ENCODE peak calls at places on chromosomes 3 and 15, in six cellular contexts. One of them, this sample, is unnamed.

GRCh38 chr3:138348107-138348949 is at the start of gene MRAS:
- DNase-seq in foreskin keratinocyte: no peak
- DNase-seq in glutamatergic neuron: peak
- DNase-seq in stimulated activated CD8-positive, alpha-beta memory T cell treated with anti-CD3 and anti-CD28 coated beads, Interleukin-7, amount 100 ng/mL, for 1 hour: no peak
- DNase-seq in activated CD4-positive, alpha-beta T cell treated with anti-CD3 and anti-CD28 coated beads, Interleukin-2, amount 50 U/mL, for 1 hour: peak
- DNase-seq in fibroblast of lung: peak
- DNase-seq in this sample: peak

GRCh38 chr3:45596290-45596791 is 1.8 kb downstream of the LIMD1 start:
- DNase-seq in foreskin keratinocyte: no peak
- DNase-seq in stimulated activated CD8-positive, alpha-beta memory T cell treated with anti-CD3 and anti-CD28 coated beads, Interleukin-7, amount 100 ng/mL, for 1 hour: no peak
- DNase-seq in fibroblast of lung: no peak
- DNase-seq in activated CD4-positive, alpha-beta T cell treated with anti-CD3 and anti-CD28 coated beads, Interleukin-2, amount 50 U/mL, for 1 hour: no peak
- DNase-seq in glutamatergic neuron: no peak
- DNase-seq in this sample: no peak

GRCh38 chr3:190709351-190709773 is 153.1 kb downstream of the GMNC start:
- DNase-seq in glutamatergic neuron: no peak
- DNase-seq in stimulated activated CD8-positive, alpha-beta memory T cell treated with anti-CD3 and anti-CD28 coated beads, Interleukin-7, amount 100 ng/mL, for 1 hour: no peak
- DNase-seq in foreskin keratinocyte: no peak
- DNase-seq in fibroblast of lung: peak
- DNase-seq in activated CD4-positive, alpha-beta T cell treated with anti-CD3 and anti-CD28 coated beads, Interleukin-2, amount 50 U/mL, for 1 hour: no peak
- DNase-seq in this sample: no peak

GRCh38 chr3:85821130-85821756 is 862.5 kb downstream of the CADM2 start:
- DNase-seq in fibroblast of lung: peak
- DNase-seq in stimulated activated CD8-positive, alpha-beta memory T cell treated with anti-CD3 and anti-CD28 coated beads, Interleukin-7, amount 100 ng/mL, for 1 hour: no peak
- DNase-seq in foreskin keratinocyte: no peak
- DNase-seq in activated CD4-positive, alpha-beta T cell treated with anti-CD3 and anti-CD28 coated beads, Interleukin-2, amount 50 U/mL, for 1 hour: no peak
- DNase-seq in glutamatergic neuron: peak
- DNase-seq in this sample: no peak

GRCh38 chr15:64282701-64283100 is 73.3 kb downstream of the CSNK1G1 start:
- DNase-seq in activated CD4-positive, alpha-beta T cell treated with anti-CD3 and anti-CD28 coated beads, Interleukin-2, amount 50 U/mL, for 1 hour: no peak
- DNase-seq in stimulated activated CD8-positive, alpha-beta memory T cell treated with anti-CD3 and anti-CD28 coated beads, Interleukin-7, amount 100 ng/mL, for 1 hour: no peak
- DNase-seq in foreskin keratinocyte: no peak
- DNase-seq in fibroblast of lung: no peak
- DNase-seq in glutamatergic neuron: no peak
- DNase-seq in this sample: no peak

GRCh38 chr3:129966876-129967275 is 7.6 kb upstream of the TRH start:
- DNase-seq in foreskin keratinocyte: no peak
- DNase-seq in stimulated activated CD8-positive, alpha-beta memory T cell treated with anti-CD3 and anti-CD28 coated beads, Interleukin-7, amount 100 ng/mL, for 1 hour: no peak
- DNase-seq in glutamatergic neuron: no peak
- DNase-seq in activated CD4-positive, alpha-beta T cell treated with anti-CD3 and anti-CD28 coated beads, Interleukin-2, amount 50 U/mL, for 1 hour: no peak
- DNase-seq in fibroblast of lung: no peak
- DNase-seq in this sample: no peak

GRCh38 chr3:52242039-52242438 is 3.1 kb upstream of the TWF2 start:
- DNase-seq in fibroblast of lung: no peak
- DNase-seq in foreskin keratinocyte: no peak
- DNase-seq in activated CD4-positive, alpha-beta T cell treated with anti-CD3 and anti-CD28 coated beads, Interleukin-2, amount 50 U/mL, for 1 hour: no peak
- DNase-seq in glutamatergic neuron: no peak
- DNase-seq in stimulated activated CD8-positive, alpha-beta memory T cell treated with anti-CD3 and anti-CD28 coated beads, Interleukin-7, amount 100 ng/mL, for 1 hour: no peak
- DNase-seq in this sample: no peak

GRCh38 chr15:25061808-25062550 is 107.2 kb downstream of the SNRPN start:
- DNase-seq in activated CD4-positive, alpha-beta T cell treated with anti-CD3 and anti-CD28 coated beads, Interleukin-2, amount 50 U/mL, for 1 hour: no peak
- DNase-seq in stimulated activated CD8-positive, alpha-beta memory T cell treated with anti-CD3 and anti-CD28 coated beads, Interleukin-7, amount 100 ng/mL, for 1 hour: no peak
- DNase-seq in glutamatergic neuron: no peak
- DNase-seq in foreskin keratinocyte: no peak
- DNase-seq in fibroblast of lung: no peak
- DNase-seq in this sample: no peak

GRCh38 chr15:78361956-78362506 is 21.9 kb downstream of the CRABP1 start:
- DNase-seq in glutamatergic neuron: no peak
- DNase-seq in activated CD4-positive, alpha-beta T cell treated with anti-CD3 and anti-CD28 coated beads, Interleukin-2, amount 50 U/mL, for 1 hour: no peak
- DNase-seq in fibroblast of lung: no peak
- DNase-seq in foreskin keratinocyte: no peak
- DNase-seq in stimulated activated CD8-positive, alpha-beta memory T cell treated with anti-CD3 and anti-CD28 coated beads, Interleukin-7, amount 100 ng/mL, for 1 hour: no peak
- DNase-seq in this sample: no peak

GRCh38 chr3:194079702-194080172 is 56.2 kb upstream of the HES1 start:
- DNase-seq in glutamatergic neuron: no peak
- DNase-seq in stimulated activated CD8-positive, alpha-beta memory T cell treated with anti-CD3 and anti-CD28 coated beads, Interleukin-7, amount 100 ng/mL, for 1 hour: no peak
- DNase-seq in activated CD4-positive, alpha-beta T cell treated with anti-CD3 and anti-CD28 coated beads, Interleukin-2, amount 50 U/mL, for 1 hour: no peak
- DNase-seq in fibroblast of lung: no peak
- DNase-seq in foreskin keratinocyte: no peak
- DNase-seq in this sample: no peak

GRCh38 chr15:62977952-62978811 is 64.4 kb upstream of the TPM1 start:
- DNase-seq in stimulated activated CD8-positive, alpha-beta memory T cell treated with anti-CD3 and anti-CD28 coated beads, Interleukin-7, amount 100 ng/mL, for 1 hour: no peak
- DNase-seq in activated CD4-positive, alpha-beta T cell treated with anti-CD3 and anti-CD28 coated beads, Interleukin-2, amount 50 U/mL, for 1 hour: no peak
- DNase-seq in glutamatergic neuron: no peak
- DNase-seq in foreskin keratinocyte: no peak
- DNase-seq in fibroblast of lung: no peak
- DNase-seq in this sample: peak

GRCh38 chr3:73653877-73654276 is 29.1 kb upstream of the PDZRN3 start:
- DNase-seq in fibroblast of lung: peak
- DNase-seq in activated CD4-positive, alpha-beta T cell treated with anti-CD3 and anti-CD28 coated beads, Interleukin-2, amount 50 U/mL, for 1 hour: no peak
- DNase-seq in glutamatergic neuron: no peak
- DNase-seq in stimulated activated CD8-positive, alpha-beta memory T cell treated with anti-CD3 and anti-CD28 coated beads, Interleukin-7, amount 100 ng/mL, for 1 hour: no peak
- DNase-seq in foreskin keratinocyte: no peak
- DNase-seq in this sample: no peak

GRCh38 chr3:154956815-154957214 is 123.3 kb upstream of the MME start:
- DNase-seq in foreskin keratinocyte: no peak
- DNase-seq in activated CD4-positive, alpha-beta T cell treated with anti-CD3 and anti-CD28 coated beads, Interleukin-2, amount 50 U/mL, for 1 hour: no peak
- DNase-seq in fibroblast of lung: no peak
- DNase-seq in stimulated activated CD8-positive, alpha-beta memory T cell treated with anti-CD3 and anti-CD28 coated beads, Interleukin-7, amount 100 ng/mL, for 1 hour: no peak
- DNase-seq in glutamatergic neuron: no peak
- DNase-seq in this sample: no peak

GRCh38 chr3:195173696-195174095 is 97.3 kb downstream of the XXYLT1 start:
- DNase-seq in foreskin keratinocyte: no peak
- DNase-seq in glutamatergic neuron: no peak
- DNase-seq in activated CD4-positive, alpha-beta T cell treated with anti-CD3 and anti-CD28 coated beads, Interleukin-2, amount 50 U/mL, for 1 hour: no peak
- DNase-seq in fibroblast of lung: no peak
- DNase-seq in stimulated activated CD8-positive, alpha-beta memory T cell treated with anti-CD3 and anti-CD28 coated beads, Interleukin-7, amount 100 ng/mL, for 1 hour: no peak
- DNase-seq in this sample: no peak

GRCh38 chr3:36906504-36907149 is 38.2 kb downstream of the TRANK1 start:
- DNase-seq in foreskin keratinocyte: no peak
- DNase-seq in glutamatergic neuron: no peak
- DNase-seq in fibroblast of lung: peak
- DNase-seq in activated CD4-positive, alpha-beta T cell treated with anti-CD3 and anti-CD28 coated beads, Interleukin-2, amount 50 U/mL, for 1 hour: no peak
- DNase-seq in stimulated activated CD8-positive, alpha-beta memory T cell treated with anti-CD3 and anti-CD28 coated beads, Interleukin-7, amount 100 ng/mL, for 1 hour: no peak
- DNase-seq in this sample: no peak

GRCh38 chr15:52220896-52221660 is 29.9 kb upstream of the GNB5 start:
- DNase-seq in activated CD4-positive, alpha-beta T cell treated with anti-CD3 and anti-CD28 coated beads, Interleukin-2, amount 50 U/mL, for 1 hour: no peak
- DNase-seq in foreskin keratinocyte: no peak
- DNase-seq in fibroblast of lung: no peak
- DNase-seq in stimulated activated CD8-positive, alpha-beta memory T cell treated with anti-CD3 and anti-CD28 coated beads, Interleukin-7, amount 100 ng/mL, for 1 hour: no peak
- DNase-seq in glutamatergic neuron: no peak
- DNase-seq in this sample: no peak

GRCh38 chr3:53109190-53109589 is 21.0 kb downstream of the RFT1 start:
- DNase-seq in activated CD4-positive, alpha-beta T cell treated with anti-CD3 and anti-CD28 coated beads, Interleukin-2, amount 50 U/mL, for 1 hour: no peak
- DNase-seq in stimulated activated CD8-positive, alpha-beta memory T cell treated with anti-CD3 and anti-CD28 coated beads, Interleukin-7, amount 100 ng/mL, for 1 hour: no peak
- DNase-seq in fibroblast of lung: no peak
- DNase-seq in glutamatergic neuron: no peak
- DNase-seq in foreskin keratinocyte: peak
- DNase-seq in this sample: peak

GRCh38 chr3:6985848-6986247 is 124.9 kb downstream of the GRM7 start:
- DNase-seq in fibroblast of lung: no peak
- DNase-seq in foreskin keratinocyte: no peak
- DNase-seq in glutamatergic neuron: no peak
- DNase-seq in activated CD4-positive, alpha-beta T cell treated with anti-CD3 and anti-CD28 coated beads, Interleukin-2, amount 50 U/mL, for 1 hour: no peak
- DNase-seq in stimulated activated CD8-positive, alpha-beta memory T cell treated with anti-CD3 and anti-CD28 coated beads, Interleukin-7, amount 100 ng/mL, for 1 hour: no peak
- DNase-seq in this sample: no peak

GRCh38 chr15:98358971-98359370 is 289.4 kb upstream of the IGF1R start:
- DNase-seq in glutamatergic neuron: no peak
- DNase-seq in fibroblast of lung: no peak
- DNase-seq in foreskin keratinocyte: no peak
- DNase-seq in stimulated activated CD8-positive, alpha-beta memory T cell treated with anti-CD3 and anti-CD28 coated beads, Interleukin-7, amount 100 ng/mL, for 1 hour: no peak
- DNase-seq in activated CD4-positive, alpha-beta T cell treated with anti-CD3 and anti-CD28 coated beads, Interleukin-2, amount 50 U/mL, for 1 hour: no peak
- DNase-seq in this sample: no peak

GRCh38 chr3:123803521-123803920 is 80.6 kb downstream of the MYLK start:
- DNase-seq in glutamatergic neuron: no peak
- DNase-seq in foreskin keratinocyte: no peak
- DNase-seq in activated CD4-positive, alpha-beta T cell treated with anti-CD3 and anti-CD28 coated beads, Interleukin-2, amount 50 U/mL, for 1 hour: no peak
- DNase-seq in fibroblast of lung: no peak
- DNase-seq in stimulated activated CD8-positive, alpha-beta memory T cell treated with anti-CD3 and anti-CD28 coated beads, Interleukin-7, amount 100 ng/mL, for 1 hour: no peak
- DNase-seq in this sample: no peak

GRCh38 chr3:71977525-71977924 is 192.6 kb upstream of the PROK2 start:
- DNase-seq in activated CD4-positive, alpha-beta T cell treated with anti-CD3 and anti-CD28 coated beads, Interleukin-2, amount 50 U/mL, for 1 hour: no peak
- DNase-seq in glutamatergic neuron: no peak
- DNase-seq in stimulated activated CD8-positive, alpha-beta memory T cell treated with anti-CD3 and anti-CD28 coated beads, Interleukin-7, amount 100 ng/mL, for 1 hour: no peak
- DNase-seq in fibroblast of lung: no peak
- DNase-seq in foreskin keratinocyte: no peak
- DNase-seq in this sample: no peak

GRCh38 chr15:67117356-67117755 is 52.0 kb downstream of the SMAD3 start:
- DNase-seq in glutamatergic neuron: no peak
- DNase-seq in fibroblast of lung: peak
- DNase-seq in stimulated activated CD8-positive, alpha-beta memory T cell treated with anti-CD3 and anti-CD28 coated beads, Interleukin-7, amount 100 ng/mL, for 1 hour: no peak
- DNase-seq in activated CD4-positive, alpha-beta T cell treated with anti-CD3 and anti-CD28 coated beads, Interleukin-2, amount 50 U/mL, for 1 hour: no peak
- DNase-seq in foreskin keratinocyte: no peak
- DNase-seq in this sample: no peak

GRCh38 chr3:72255736-72256559 is 471.0 kb upstream of the PROK2 start:
- DNase-seq in activated CD4-positive, alpha-beta T cell treated with anti-CD3 and anti-CD28 coated beads, Interleukin-2, amount 50 U/mL, for 1 hour: peak
- DNase-seq in glutamatergic neuron: no peak
- DNase-seq in fibroblast of lung: peak
- DNase-seq in stimulated activated CD8-positive, alpha-beta memory T cell treated with anti-CD3 and anti-CD28 coated beads, Interleukin-7, amount 100 ng/mL, for 1 hour: no peak
- DNase-seq in foreskin keratinocyte: peak
- DNase-seq in this sample: no peak

GRCh38 chr15:63313866-63314265 is 36.5 kb downstream of the APH1B start:
- DNase-seq in activated CD4-positive, alpha-beta T cell treated with anti-CD3 and anti-CD28 coated beads, Interleukin-2, amount 50 U/mL, for 1 hour: no peak
- DNase-seq in glutamatergic neuron: no peak
- DNase-seq in stimulated activated CD8-positive, alpha-beta memory T cell treated with anti-CD3 and anti-CD28 coated beads, Interleukin-7, amount 100 ng/mL, for 1 hour: no peak
- DNase-seq in foreskin keratinocyte: no peak
- DNase-seq in fibroblast of lung: no peak
- DNase-seq in this sample: no peak

GRCh38 chr15:41205315-41205714 is 25.2 kb downstream of the EXD1 start:
- DNase-seq in stimulated activated CD8-positive, alpha-beta memory T cell treated with anti-CD3 and anti-CD28 coated beads, Interleukin-7, amount 100 ng/mL, for 1 hour: no peak
- DNase-seq in activated CD4-positive, alpha-beta T cell treated with anti-CD3 and anti-CD28 coated beads, Interleukin-2, amount 50 U/mL, for 1 hour: no peak
- DNase-seq in foreskin keratinocyte: no peak
- DNase-seq in fibroblast of lung: no peak
- DNase-seq in glutamatergic neuron: no peak
- DNase-seq in this sample: no peak

GRCh38 chr3:195806211-195806915 is 5.4 kb downstream of the MUC4 start:
- DNase-seq in glutamatergic neuron: no peak
- DNase-seq in foreskin keratinocyte: no peak
- DNase-seq in stimulated activated CD8-positive, alpha-beta memory T cell treated with anti-CD3 and anti-CD28 coated beads, Interleukin-7, amount 100 ng/mL, for 1 hour: no peak
- DNase-seq in fibroblast of lung: no peak
- DNase-seq in activated CD4-positive, alpha-beta T cell treated with anti-CD3 and anti-CD28 coated beads, Interleukin-2, amount 50 U/mL, for 1 hour: no peak
- DNase-seq in this sample: no peak

GRCh38 chr15:34793901-34794300 is 1.4 kb downstream of the ACTC1 start:
- DNase-seq in activated CD4-positive, alpha-beta T cell treated with anti-CD3 and anti-CD28 coated beads, Interleukin-2, amount 50 U/mL, for 1 hour: no peak
- DNase-seq in fibroblast of lung: no peak
- DNase-seq in stimulated activated CD8-positive, alpha-beta memory T cell treated with anti-CD3 and anti-CD28 coated beads, Interleukin-7, amount 100 ng/mL, for 1 hour: no peak
- DNase-seq in foreskin keratinocyte: no peak
- DNase-seq in glutamatergic neuron: no peak
- DNase-seq in this sample: no peak

GRCh38 chr3:127217594-127218456 is 24.9 kb downstream of the PRR23E start:
- DNase-seq in foreskin keratinocyte: no peak
- DNase-seq in glutamatergic neuron: no peak
- DNase-seq in fibroblast of lung: no peak
- DNase-seq in activated CD4-positive, alpha-beta T cell treated with anti-CD3 and anti-CD28 coated beads, Interleukin-2, amount 50 U/mL, for 1 hour: no peak
- DNase-seq in stimulated activated CD8-positive, alpha-beta memory T cell treated with anti-CD3 and anti-CD28 coated beads, Interleukin-7, amount 100 ng/mL, for 1 hour: no peak
- DNase-seq in this sample: peak

This sample was measured in AG09319.